ENCODE peak calls at places on chromosomes 5 and 9, in eight cellular contexts. One of them, this sample, is unnamed.
A peak's percentile ranks its signal among the peaks of the same experiment; 100 is the strongest.

GRCh38 chr9:122005597-122005996 is 87.5 kb downstream of the TTLL11 start:
- DNase-seq in tibial nerve: no peak
- DNase-seq in heart left ventricle: no peak
- DNase-seq in endothelial cell of umbilical vein: peak; percentile 47
- DNase-seq in GM12891: no peak
- DNase-seq in stomach: no peak
- DNase-seq in ovary: no peak
- DNase-seq in uterus: no peak
- DNase-seq in this sample: no peak

GRCh38 chr5:67475489-67475888 is 278.9 kb upstream of the CD180 start:
- DNase-seq in tibial nerve: no peak
- DNase-seq in heart left ventricle: no peak
- DNase-seq in endothelial cell of umbilical vein: no peak
- DNase-seq in GM12891: no peak
- DNase-seq in stomach: no peak
- DNase-seq in ovary: no peak
- DNase-seq in uterus: no peak
- DNase-seq in this sample: no peak

GRCh38 chr5:1007681-1008450 is 736 bp upstream of the NKD2 start:
- DNase-seq in tibial nerve: no peak
- DNase-seq in heart left ventricle: peak; percentile 6
- DNase-seq in endothelial cell of umbilical vein: no peak
- DNase-seq in GM12891: no peak
- DNase-seq in stomach: peak; percentile 22
- DNase-seq in ovary: peak; percentile 6
- DNase-seq in uterus: peak; percentile 15
- DNase-seq in this sample: peak; percentile 74

GRCh38 chr5:7261049-7261448 is 134.9 kb upstream of the ADCY2 start:
- DNase-seq in tibial nerve: peak; percentile 28
- DNase-seq in heart left ventricle: no peak
- DNase-seq in endothelial cell of umbilical vein: no peak
- DNase-seq in GM12891: no peak
- DNase-seq in stomach: no peak
- DNase-seq in ovary: no peak
- DNase-seq in uterus: no peak
- DNase-seq in this sample: no peak

GRCh38 chr5:42005561-42006153 is 80.6 kb downstream of the FBXO4 start:
- DNase-seq in tibial nerve: no peak
- DNase-seq in heart left ventricle: no peak
- DNase-seq in endothelial cell of umbilical vein: peak; percentile 21
- DNase-seq in GM12891: no peak
- DNase-seq in stomach: no peak
- DNase-seq in ovary: no peak
- DNase-seq in uterus: no peak
- DNase-seq in this sample: no peak

GRCh38 chr9:137268538-137269201 is 8.9 kb upstream of the TOR4A start:
- DNase-seq in tibial nerve: no peak
- DNase-seq in heart left ventricle: peak; percentile 54
- DNase-seq in endothelial cell of umbilical vein: peak; percentile 51
- DNase-seq in GM12891: no peak
- DNase-seq in stomach: no peak
- DNase-seq in ovary: no peak
- DNase-seq in uterus: no peak
- DNase-seq in this sample: no peak

GRCh38 chr5:139391570-139392323 is 2.0 kb upstream of the MZB1 start:
- DNase-seq in tibial nerve: no peak
- DNase-seq in heart left ventricle: no peak
- DNase-seq in endothelial cell of umbilical vein: no peak
- DNase-seq in GM12891: no peak
- DNase-seq in stomach: no peak
- DNase-seq in ovary: no peak
- DNase-seq in uterus: no peak
- DNase-seq in this sample: no peak

GRCh38 chr9:110255417-110256141 is 728 bp downstream of the TXN start:
- DNase-seq in tibial nerve: peak; percentile 27
- DNase-seq in heart left ventricle: peak; percentile 58
- DNase-seq in endothelial cell of umbilical vein: peak; percentile 41
- DNase-seq in GM12891: peak; percentile 21
- DNase-seq in stomach: peak; percentile 73
- DNase-seq in ovary: peak; percentile 50
- DNase-seq in uterus: peak; percentile 39
- DNase-seq in this sample: peak; percentile 93

GRCh38 chr5:176447538-176447981 is 625 bp upstream of the FAF2 start:
- DNase-seq in tibial nerve: no peak
- DNase-seq in heart left ventricle: no peak
- DNase-seq in endothelial cell of umbilical vein: no peak
- DNase-seq in GM12891: no peak
- DNase-seq in stomach: no peak
- DNase-seq in ovary: no peak
- DNase-seq in uterus: no peak
- DNase-seq in this sample: peak; percentile 93

GRCh38 chr9:94916956-94917355 is 190.5 kb downstream of the AOPEP start:
- DNase-seq in tibial nerve: no peak
- DNase-seq in heart left ventricle: no peak
- DNase-seq in endothelial cell of umbilical vein: no peak
- DNase-seq in GM12891: no peak
- DNase-seq in stomach: no peak
- DNase-seq in ovary: no peak
- DNase-seq in uterus: no peak
- DNase-seq in this sample: no peak

GRCh38 chr9:113963017-113963620 is 87.0 kb downstream of the ZNF618 start:
- DNase-seq in tibial nerve: peak; percentile 19
- DNase-seq in heart left ventricle: peak; percentile 26
- DNase-seq in endothelial cell of umbilical vein: peak; percentile 64
- DNase-seq in GM12891: peak; percentile 49
- DNase-seq in stomach: peak; percentile 60
- DNase-seq in ovary: no peak
- DNase-seq in uterus: no peak
- DNase-seq in this sample: no peak

GRCh38 chr5:156409834-156410233 is 82.9 kb downstream of the SGCD start:
- DNase-seq in tibial nerve: no peak
- DNase-seq in heart left ventricle: no peak
- DNase-seq in endothelial cell of umbilical vein: no peak
- DNase-seq in GM12891: no peak
- DNase-seq in stomach: no peak
- DNase-seq in ovary: no peak
- DNase-seq in uterus: no peak
- DNase-seq in this sample: no peak

GRCh38 chr5:861442-862366 is 10.9 kb upstream of the ZDHHC11 start:
- DNase-seq in tibial nerve: no peak
- DNase-seq in heart left ventricle: no peak
- DNase-seq in endothelial cell of umbilical vein: no peak
- DNase-seq in GM12891: no peak
- DNase-seq in stomach: no peak
- DNase-seq in ovary: no peak
- DNase-seq in uterus: no peak
- DNase-seq in this sample: no peak

GRCh38 chr5:56737002-56737621 is 78.2 kb upstream of the MAP3K1 start:
- DNase-seq in tibial nerve: no peak
- DNase-seq in heart left ventricle: no peak
- DNase-seq in endothelial cell of umbilical vein: peak; percentile 54
- DNase-seq in GM12891: no peak
- DNase-seq in stomach: no peak
- DNase-seq in ovary: no peak
- DNase-seq in uterus: no peak
- DNase-seq in this sample: no peak

GRCh38 chr9:33447404-33448158 is at the start of gene AQP3:
- DNase-seq in tibial nerve: peak; percentile 18
- DNase-seq in heart left ventricle: peak; percentile 63
- DNase-seq in endothelial cell of umbilical vein: peak; percentile 51
- DNase-seq in GM12891: peak; percentile 52
- DNase-seq in stomach: peak; percentile 79
- DNase-seq in ovary: peak; percentile 51
- DNase-seq in uterus: peak; percentile 62
- DNase-seq in this sample: peak; percentile 93
- TF ChIP-seq POLR2A in tibial nerve: no peak
- TF ChIP-seq POLR2A in heart left ventricle: no peak
- TF ChIP-seq POLR2A in endothelial cell of umbilical vein: no peak
- TF ChIP-seq POLR2A in GM12891: no peak
- TF ChIP-seq POLR2A in stomach: no peak
- TF ChIP-seq POLR2A in ovary: no peak
- TF ChIP-seq POLR2A in uterus: no peak
- TF ChIP-seq POLR2A in this sample: no peak

DNA sequence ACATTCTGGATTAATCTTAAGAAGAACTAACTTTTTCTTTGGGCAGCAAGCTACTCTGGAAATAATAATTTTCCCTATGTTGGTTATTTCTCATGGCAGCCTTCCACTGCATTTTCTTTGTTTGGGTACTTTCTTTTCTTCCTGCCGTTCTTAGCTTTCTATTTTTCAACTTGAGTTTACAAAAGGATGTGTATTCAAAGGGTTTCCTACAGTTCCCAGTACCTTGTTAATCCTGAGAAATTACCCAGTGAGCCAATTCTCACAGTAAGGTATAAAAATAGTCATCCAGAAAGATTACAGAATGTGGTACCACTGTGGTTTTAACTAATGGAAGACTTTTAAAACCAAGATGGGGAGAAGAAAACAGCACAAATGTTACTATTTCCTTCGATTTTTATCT is 20.2 kb downstream of the GPR21 start:
- DNase-seq in tibial nerve: no peak
- DNase-seq in heart left ventricle: no peak
- DNase-seq in endothelial cell of umbilical vein: peak; percentile 90
- DNase-seq in GM12891: no peak
- DNase-seq in stomach: no peak
- DNase-seq in ovary: no peak
- DNase-seq in uterus: no peak
- DNase-seq in this sample: no peak
- TF ChIP-seq POLR2A in tibial nerve: no peak
- TF ChIP-seq POLR2A in heart left ventricle: no peak
- TF ChIP-seq POLR2A in endothelial cell of umbilical vein: no peak
- TF ChIP-seq POLR2A in GM12891: no peak
- TF ChIP-seq POLR2A in stomach: no peak
- TF ChIP-seq POLR2A in ovary: no peak
- TF ChIP-seq POLR2A in uterus: no peak
- TF ChIP-seq POLR2A in this sample: no peak

DNA sequence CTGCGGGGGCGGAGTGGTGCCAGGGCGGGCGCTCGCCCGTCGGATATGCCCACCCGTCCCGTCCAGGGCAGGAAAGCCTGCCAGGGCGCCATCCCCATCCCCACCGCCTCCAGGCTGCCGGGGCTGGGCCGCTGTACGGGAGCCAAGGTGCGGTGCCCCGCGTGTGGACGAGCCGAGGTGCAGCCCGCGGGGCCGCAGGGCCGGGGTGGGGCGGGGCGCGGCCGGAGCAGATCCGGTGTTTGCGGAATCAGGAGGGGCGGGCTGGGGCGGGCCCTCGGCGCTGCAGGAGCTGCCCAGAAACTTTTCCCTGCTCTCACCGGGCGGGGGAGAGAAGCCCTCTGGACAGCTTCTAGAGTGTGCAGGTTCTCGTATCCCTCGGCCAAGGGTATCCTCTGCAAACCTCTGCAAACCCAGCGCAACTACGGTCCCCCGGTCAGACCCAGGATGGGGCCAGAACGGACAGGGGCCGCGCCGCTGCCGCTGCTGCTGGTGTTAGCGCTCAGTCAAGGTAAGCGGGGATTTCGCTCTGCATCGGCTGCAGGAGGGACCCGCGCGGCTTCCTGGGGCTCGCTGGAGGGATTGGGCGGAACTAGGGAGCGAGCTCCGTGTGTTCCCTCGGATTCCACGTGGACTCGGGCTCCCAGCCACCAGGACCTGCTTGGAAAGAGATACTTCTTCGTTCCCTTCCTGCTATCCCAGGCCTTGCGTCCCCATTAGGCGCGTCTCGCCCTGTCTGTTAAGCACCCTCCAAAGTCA is at the start of gene ITGA2:
- DNase-seq in tibial nerve: peak; percentile 7
- DNase-seq in heart left ventricle: peak; percentile 21
- DNase-seq in endothelial cell of umbilical vein: peak; percentile 67
- DNase-seq in GM12891: peak; percentile 31
- DNase-seq in stomach: peak; percentile 61
- DNase-seq in ovary: peak; percentile 17
- DNase-seq in uterus: peak; percentile 44
- DNase-seq in this sample: peak; percentile 84
- TF ChIP-seq POLR2A in tibial nerve: no peak
- TF ChIP-seq POLR2A in heart left ventricle: no peak
- TF ChIP-seq POLR2A in endothelial cell of umbilical vein: peak; percentile 69
- TF ChIP-seq POLR2A in GM12891: no peak
- TF ChIP-seq POLR2A in stomach: no peak
- TF ChIP-seq POLR2A in ovary: no peak
- TF ChIP-seq POLR2A in uterus: no peak
- TF ChIP-seq POLR2A in this sample: no peak

GRCh38 chr5:179803651-179804598 is 2.7 kb downstream of the MGAT4B start:
- DNase-seq in tibial nerve: no peak
- DNase-seq in heart left ventricle: no peak
- DNase-seq in endothelial cell of umbilical vein: peak; percentile 37
- DNase-seq in GM12891: no peak
- DNase-seq in stomach: no peak
- DNase-seq in ovary: no peak
- DNase-seq in uterus: no peak
- DNase-seq in this sample: peak; percentile 81
- TF ChIP-seq POLR2A in tibial nerve: no peak
- TF ChIP-seq POLR2A in heart left ventricle: no peak
- TF ChIP-seq POLR2A in endothelial cell of umbilical vein: no peak
- TF ChIP-seq POLR2A in GM12891: no peak
- TF ChIP-seq POLR2A in stomach: no peak
- TF ChIP-seq POLR2A in ovary: no peak
- TF ChIP-seq POLR2A in uterus: no peak
- TF ChIP-seq POLR2A in this sample: no peak

GRCh38 chr5:138213161-138214029 is at the start of gene CDC23:
- DNase-seq in tibial nerve: peak; percentile 97
- DNase-seq in heart left ventricle: peak; percentile 94
- DNase-seq in endothelial cell of umbilical vein: peak; percentile 99
- DNase-seq in GM12891: peak; percentile 93
- DNase-seq in stomach: peak; percentile 92
- DNase-seq in ovary: peak; percentile 86
- DNase-seq in uterus: peak; percentile 90
- DNase-seq in this sample: peak; percentile 94
- TF ChIP-seq POLR2A in tibial nerve: no peak
- TF ChIP-seq POLR2A in heart left ventricle: peak; percentile 20
- TF ChIP-seq POLR2A in endothelial cell of umbilical vein: peak; percentile 27
- TF ChIP-seq POLR2A in GM12891: peak; percentile 90
- TF ChIP-seq POLR2A in stomach: no peak
- TF ChIP-seq POLR2A in ovary: peak; percentile 31
- TF ChIP-seq POLR2A in uterus: peak; percentile 32
- TF ChIP-seq POLR2A in this sample: no peak

GRCh38 chr9:129598089-129598596 is 22.8 kb downstream of the C9orf50 start:
- DNase-seq in tibial nerve: no peak
- DNase-seq in heart left ventricle: no peak
- DNase-seq in endothelial cell of umbilical vein: no peak
- DNase-seq in GM12891: no peak
- DNase-seq in stomach: no peak
- DNase-seq in ovary: no peak
- DNase-seq in uterus: no peak
- DNase-seq in this sample: no peak
- TF ChIP-seq POLR2A in tibial nerve: no peak
- TF ChIP-seq POLR2A in heart left ventricle: no peak
- TF ChIP-seq POLR2A in endothelial cell of umbilical vein: no peak
- TF ChIP-seq POLR2A in GM12891: no peak
- TF ChIP-seq POLR2A in stomach: no peak
- TF ChIP-seq POLR2A in ovary: no peak
- TF ChIP-seq POLR2A in uterus: no peak
- TF ChIP-seq POLR2A in this sample: no peak